ENCODE peak calls at places on chromosomes 3 and 15, in five cellular contexts. P, F, J, M and R are unnamed samples.

GRCh38 chr15:43762824-43763223 is 13.9 kb downstream of the ELL3 start:
- DNase-seq in J (no peak), M (peak; percentile 79), F (no peak), P (no peak), R (no peak)

GRCh38 chr15:40937762-40938529 is 8.8 kb downstream of the DLL4 start:
- DNase-seq in F (no peak), J (peak; percentile 59), P (no peak), M (no peak), R (no peak)

GRCh38 chr3:62884041-62884870 is 9.0 kb upstream of the CADPS start:
- DNase-seq in J (no peak), M (no peak), P (no peak), F (no peak), R (no peak)

GRCh38 chr3:12193485-12194165 is 34.9 kb upstream of the TIMP4 start:
- DNase-seq in M (peak; percentile 99), J (peak; percentile 81), F (peak; percentile 99), P (no peak), R (no peak)

GRCh38 chr15:77032647-77033416 is 37.9 kb downstream of the PSTPIP1 start:
- DNase-seq in F (no peak), P (no peak), M (no peak), J (no peak), R (no peak)

GRCh38 chr3:61040618-61041017 is 210.6 kb downstream of the FHIT start:
- DNase-seq in P (no peak), F (no peak), M (no peak), J (no peak), R (no peak)

GRCh38 chr3:45273681-45274515 is 47.8 kb upstream of the TMEM158 start:
- DNase-seq in F (no peak), J (peak; percentile 26), P (no peak), M (peak; percentile 2), R (no peak)

GRCh38 chr15:73334086-73334485 is 34.7 kb downstream of the HCN4 start:
- DNase-seq in F (no peak), P (no peak), M (no peak), J (no peak), R (no peak)

GRCh38 chr3:126480864-126481263 is 5.2 kb upstream of the ZXDC start:
- DNase-seq in P (no peak), M (no peak), J (no peak), F (no peak), R (no peak)

GRCh38 chr3:131047582-131047981 is 20.9 kb downstream of the NEK11 start:
- DNase-seq in J (no peak), P (no peak), F (no peak), M (no peak), R (no peak)

GRCh38 chr15:84033793-84034553 is 201.6 kb upstream of the GOLGA6L4 start:
- DNase-seq in M (peak; percentile 51), J (no peak), P (no peak), F (no peak), R (no peak)

GRCh38 chr3:53789459-53789858 is 56.8 kb downstream of the CHDH start:
- DNase-seq in M (no peak), J (no peak), P (no peak), F (no peak), R (no peak)

GRCh38 chr3:138081371-138082084 is 33.9 kb downstream of the DZIP1L start:
- DNase-seq in J (no peak), F (no peak), M (peak; percentile 76), P (no peak), R (no peak)

GRCh38 chr3:94616833-94617232 is 554.0 kb downstream of the NSUN3 start:
- DNase-seq in M (peak; percentile 4), P (no peak), F (no peak), J (no peak), R (no peak)

GRCh38 chr3:49647741-49648140 is 26.4 kb upstream of the APEH start:
- DNase-seq in M (peak; percentile 30), F (no peak), P (no peak), J (peak; percentile 54), R (no peak)

GRCh38 chr3:117811797-117812196 is 1102.2 kb downstream of the TUSC7 start:
- DNase-seq in M (no peak), P (no peak), J (no peak), F (no peak), R (no peak)

GRCh38 chr3:102745881-102746280 is 311.1 kb downstream of the ZPLD1 start:
- DNase-seq in J (no peak), F (no peak), P (no peak), M (peak; percentile 13), R (no peak)

GRCh38 chr3:116897382-116897781 is 187.8 kb downstream of the TUSC7 start:
- DNase-seq in M (no peak), F (no peak), J (no peak), P (no peak), R (no peak)

GRCh38 chr3:193418576-193419373 is 40.2 kb upstream of the ATP13A5 start:
- DNase-seq in F (no peak), P (no peak), M (no peak), J (no peak), R (no peak)

GRCh38 chr15:74385442-74386132 is 18.1 kb upstream of the CYP11A1 start:
- DNase-seq in P (no peak), F (no peak), J (no peak), M (no peak), R (no peak)

GRCh38 chr15:40343512-40343911 is 2.8 kb upstream of the CCDC9B start:
- DNase-seq in P (no peak), J (no peak), F (no peak), M (peak; percentile 89), R (no peak)

GRCh38 chr15:95558916-95559315 is 771.6 kb upstream of the NR2F2 start:
- DNase-seq in M (no peak), P (no peak), F (no peak), J (no peak), R (no peak)

GRCh38 chr3:33750216-33750558 is 32.1 kb upstream of the CLASP2 start:
- DNase-seq in F (no peak), J (no peak), M (peak; percentile 8), P (no peak), R (no peak)

GRCh38 chr15:88142141-88142540 is 114.4 kb downstream of the NTRK3 start:
- DNase-seq in J (no peak), F (no peak), M (no peak), P (no peak), R (no peak)

GRCh38 chr3:66592927-66593625 is 92.3 kb upstream of the LRIG1 start:
- DNase-seq in J (no peak), M (peak; percentile 14), F (no peak), P (no peak), R (no peak)

GRCh38 chr15:56942118-56942517 is 23.7 kb downstream of the TCF12 start:
- DNase-seq in F (no peak), P (no peak), M (no peak), J (no peak), R (no peak)

GRCh38 chr15:71355268-71355667 is 240.0 kb downstream of the THSD4 start:
- DNase-seq in F (no peak), J (no peak), M (no peak), P (no peak), R (no peak)

GRCh38 chr3:114758828-114759709 is 388.0 kb downstream of the ZBTB20 start:
- DNase-seq in M (peak; percentile 83), J (no peak), P (no peak), F (peak; percentile 49), R (no peak)

GRCh38 chr15:58839485-58839884 is 68.4 kb downstream of the MINDY2 start:
- DNase-seq in M (peak; percentile 30), F (no peak), J (peak; percentile 34), P (peak; percentile 5), R (no peak)

GRCh38 chr3:20822251-20822650 is 636.2 kb upstream of the SGO1 start:
- DNase-seq in P (no peak), M (no peak), J (no peak), F (no peak), R (no peak)

GRCh38 chr15:61003683-61004299 is 225.3 kb downstream of the RORA start:
- DNase-seq in M (no peak), P (no peak), J (no peak), F (no peak), R (no peak)

GRCh38 chr3:43489918-43490317 is 131.9 kb downstream of the ANO10 start:
- DNase-seq in M (no peak), P (no peak), J (no peak), F (no peak), R (no peak)